ENCODE peak calls at places on chromosomes 1 and 21, in eight cellular contexts. J is cardiac muscle cell, M is RCC 7860, R is AG04450, U is NCI-H187 treated with DMSO at 0.1 percent for 48 hours, S is aorta, K is T-helper 1 cell, Q is head of caudate nucleus. T is an unnamed sample.

GRCh38 chr21:45821315-45822001 is 160.1 kb upstream of the COL6A1 start:
- DNase-seq in S (no peak), R (no peak), U (no peak), Q (no peak), K (no peak), M (no peak), J (no peak), T (no peak)

GRCh38 chr1:33365560-33365997 is 44.7 kb upstream of the A3GALT2 start:
- DNase-seq in U (no peak), R (no peak), Q (no peak), J (peak), S (no peak), K (no peak), M (peak), T (peak)

GRCh38 chr1:200181861-200182260 is 154.4 kb downstream of the NR5A2 start:
- DNase-seq in M (no peak), K (no peak), S (no peak), Q (no peak), J (no peak), U (no peak), R (no peak), T (no peak)

GRCh38 chr1:228097333-228098081 is 5.6 kb downstream of the C1orf35 start:
- DNase-seq in M (no peak), J (no peak), Q (no peak), R (no peak), S (no peak), U (no peak), K (no peak), T (no peak)

GRCh38 chr1:100952104-100952745 is 56.3 kb downstream of the SLC30A7 start:
- DNase-seq in K (no peak), R (no peak), Q (no peak), U (no peak), J (no peak), M (no peak), S (no peak), T (no peak)

GRCh38 chr1:63327417-63328139 is 5.2 kb downstream of the FOXD3 start:
- DNase-seq in S (peak), R (peak), M (peak), K (no peak), J (peak), U (no peak), Q (no peak), T (peak)

GRCh38 chr21:43313939-43314405 is 113.0 kb downstream of the SIK1 start:
- DNase-seq in R (no peak), Q (no peak), K (no peak), U (no peak), J (no peak), S (no peak), M (no peak), T (no peak)

GRCh38 chr1:37438971-37439671 is 35.3 kb upstream of the ZC3H12A start:
- DNase-seq in Q (no peak), K (no peak), J (no peak), U (no peak), R (no peak), M (no peak), S (no peak), T (no peak)

GRCh38 chr1:40755052-40755451 is 28.5 kb upstream of the KCNQ4 start:
- DNase-seq in S (no peak), J (no peak), Q (no peak), R (no peak), K (no peak), U (no peak), M (no peak), T (no peak)

GRCh38 chr1:1435094-1435903 is at the start of gene VWA1:
- DNase-seq in S (no peak), R (no peak), J (peak), M (no peak), U (no peak), Q (peak), K (no peak), T (peak)

GRCh38 chr1:24126023-24126671 is 14.2 kb upstream of the MYOM3 start:
- DNase-seq in K (no peak), R (no peak), Q (no peak), U (no peak), J (no peak), S (no peak), M (no peak), T (no peak)

GRCh38 chr1:230254265-230254664 is 171.9 kb downstream of the PGBD5 start:
- DNase-seq in Q (no peak), J (no peak), S (no peak), U (no peak), R (no peak), M (no peak), K (no peak), T (no peak)

GRCh38 chr1:228314315-228314657 is 92.3 kb downstream of the TRIM11 start:
- DNase-seq in J (no peak), K (no peak), M (no peak), R (no peak), S (peak), Q (no peak), U (no peak), T (no peak)

GRCh38 chr1:199272690-199273089 is 633.9 kb downstream of the PTPRC start:
- DNase-seq in M (peak), U (no peak), J (no peak), K (no peak), R (peak), S (peak), Q (no peak), T (peak)

GRCh38 chr1:29946057-29946456 is 709.7 kb downstream of the PTPRU start:
- DNase-seq in K (no peak), M (no peak), R (no peak), U (no peak), J (no peak), S (no peak), Q (no peak), T (no peak)

GRCh38 chr1:158121604-158122254 is 59.0 kb upstream of the CD1D start:
- DNase-seq in Q (peak), K (no peak), S (no peak), R (no peak), M (peak), J (peak), U (no peak), T (no peak)

GRCh38 chr1:225454067-225454618 is 26.3 kb upstream of the LBR start:
- DNase-seq in R (no peak), K (no peak), Q (no peak), J (no peak), M (peak), U (no peak), S (no peak), T (no peak)